ENCODE peak calls at places on chromosomes 4 and X, in five cellular contexts. K is CD8-positive, alpha-beta T cell; I is lung; M is HL-60; H is A549. F is an unnamed sample.

GRCh38 chrX:139429913-139430312 is 100.6 kb upstream of the F9 start:
- DNase-seq in K (no peak), I (no peak), M (no peak), H (peak), F (no peak)

GRCh38 chr4:30726090-30726668 is 6.0 kb downstream of the PCDH7 start:
- DNase-seq in K (no peak), I (no peak), M (no peak), H (no peak), F (no peak)

GRCh38 chr4:48369248-48369647 is 27.9 kb downstream of the SLAIN2 start:
- DNase-seq in K (no peak), I (no peak), M (no peak), H (no peak), F (no peak)

GRCh38 chr4:146146918-146147317 is 28.6 kb upstream of the LSM6 start:
- DNase-seq in K (no peak), I (no peak), M (no peak), H (no peak), F (no peak)

GRCh38 chrX:3545901-3546300 is 167.5 kb downstream of the PRKX start:
- DNase-seq in K (no peak), I (no peak), M (no peak), H (no peak), F (no peak)

GRCh38 chr4:4260185-4260751 is 12.2 kb upstream of the TMEM128 start:
- DNase-seq in K (no peak), I (no peak), M (no peak), H (peak), F (no peak)

GRCh38 chr4:174461438-174462106 is 60.7 kb downstream of the HPGD start:
- DNase-seq in K (no peak), I (no peak), M (no peak), H (peak), F (no peak)

GRCh38 chrX:21645437-21646220 is 12.5 kb downstream of the KLHL34 start:
- DNase-seq in K (no peak), I (no peak), M (no peak), H (no peak), F (no peak)

GRCh38 chr4:186067757-186068385 is 1.1 kb upstream of the TLR3 start:
- DNase-seq in K (no peak), I (peak), M (no peak), H (peak), F (peak)

GRCh38 chr4:16852168-16852567 is 46.3 kb downstream of the LDB2 start:
- DNase-seq in K (no peak), I (no peak), M (no peak), H (no peak), F (no peak)

GRCh38 chrX:97547873-97548578 is 664.3 kb downstream of the RPA4 start:
- DNase-seq in K (no peak), I (no peak), M (no peak), H (no peak), F (no peak)

GRCh38 chr4:168589154-168589553 is 92.3 kb downstream of the PALLD start:
- DNase-seq in K (no peak), I (no peak), M (no peak), H (peak), F (no peak)

DNA sequence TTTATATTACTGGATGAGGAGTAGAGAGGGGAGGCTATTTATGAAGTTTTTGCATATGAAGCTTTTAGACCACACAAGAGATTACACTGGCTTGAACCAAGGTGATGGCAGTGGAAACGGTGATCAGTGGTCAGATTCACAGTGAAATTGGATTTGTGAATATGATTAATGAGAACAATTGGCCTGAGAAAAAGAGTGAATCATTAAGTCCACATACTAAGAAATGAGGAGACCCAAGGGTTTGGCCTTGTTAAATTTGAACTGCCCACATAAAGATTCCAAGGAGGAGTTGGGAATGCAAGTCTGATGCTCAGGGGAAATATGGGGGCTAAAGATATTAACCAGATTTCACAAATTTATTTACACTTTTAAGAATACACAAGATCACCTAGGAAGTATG is 155.3 kb upstream of the ADGRL3 start:
- DNase-seq in K (no peak), I (no peak), M (no peak), H (no peak), F (no peak)
- H3K4me3 ChIP-seq in K (no peak), I (no peak), M (no peak), H (no peak), F (no peak)

GRCh38 chr4:38671594-38671943 is 7.6 kb downstream of the KLF3 start:
- DNase-seq in K (no peak), I (no peak), M (no peak), H (no peak), F (no peak)

GRCh38 chr4:38672247-38673071 is 8.5 kb downstream of the KLF3 start:
- DNase-seq in K (no peak), I (no peak), M (no peak), H (peak), F (no peak)

GRCh38 chr4:38670061-38670894 is 6.3 kb downstream of the KLF3 start:
- DNase-seq in K (no peak), I (no peak), M (no peak), H (no peak), F (no peak)

GRCh38 chr4:38669233-38669632 is 5.2 kb downstream of the KLF3 start:
- DNase-seq in K (no peak), I (no peak), M (no peak), H (no peak), F (no peak)

GRCh38 chr4:38670939-38671593 is 7.1 kb downstream of the KLF3 start:
- DNase-seq in K (no peak), I (peak), M (no peak), H (no peak), F (no peak)
- H3K4me3 ChIP-seq in K (peak), I (no peak), M (no peak), H (no peak), F (peak)

DNA sequence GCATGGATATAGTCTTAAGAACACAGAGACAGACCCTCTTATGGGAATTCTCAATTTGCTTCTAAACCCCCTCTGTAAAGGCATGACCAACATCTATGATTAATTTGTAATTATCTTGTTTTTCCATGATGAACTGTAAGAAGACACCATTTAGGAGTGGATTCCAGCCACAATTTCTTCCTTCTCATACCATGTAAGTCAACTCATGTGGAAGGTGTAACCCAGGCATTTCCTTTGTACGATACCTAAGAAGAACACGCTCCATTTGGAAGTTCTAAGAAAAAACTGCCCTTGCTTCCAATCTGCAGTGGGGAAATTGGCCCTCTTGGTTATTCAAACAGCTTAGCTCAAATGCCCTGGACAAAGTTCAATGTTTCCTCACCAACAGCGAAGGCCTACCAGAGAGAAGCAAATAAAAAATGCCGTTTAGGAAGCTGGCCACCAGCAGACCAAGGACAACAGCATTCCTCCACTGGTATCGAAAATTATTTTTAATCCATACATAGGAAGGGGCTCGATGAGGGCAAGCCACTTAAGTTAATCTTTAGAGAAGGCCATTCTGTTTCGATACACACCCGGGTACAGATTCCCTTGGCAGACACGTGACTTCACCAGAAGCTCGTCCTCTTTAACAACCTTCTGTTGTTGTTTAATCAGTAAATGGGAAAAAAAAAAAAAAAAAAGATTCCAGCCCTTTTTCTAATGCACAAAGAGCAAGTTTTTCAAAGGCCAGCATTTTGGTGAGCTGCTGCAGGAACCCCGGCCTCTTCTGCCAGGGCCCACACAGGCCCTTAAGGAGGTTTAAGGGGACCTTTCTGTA is 2.6 kb downstream of the DHRSX start:
- DNase-seq in K (no peak), I (no peak), M (no peak), H (peak), F (no peak)
- H3K4me3 ChIP-seq in K (no peak), I (no peak), M (no peak), H (peak), F (peak)

GRCh38 chr4:163344147-163345050 is 707 bp downstream of the NPY5R start:
- DNase-seq in K (no peak), I (no peak), M (no peak), H (no peak), F (no peak)

DNA sequence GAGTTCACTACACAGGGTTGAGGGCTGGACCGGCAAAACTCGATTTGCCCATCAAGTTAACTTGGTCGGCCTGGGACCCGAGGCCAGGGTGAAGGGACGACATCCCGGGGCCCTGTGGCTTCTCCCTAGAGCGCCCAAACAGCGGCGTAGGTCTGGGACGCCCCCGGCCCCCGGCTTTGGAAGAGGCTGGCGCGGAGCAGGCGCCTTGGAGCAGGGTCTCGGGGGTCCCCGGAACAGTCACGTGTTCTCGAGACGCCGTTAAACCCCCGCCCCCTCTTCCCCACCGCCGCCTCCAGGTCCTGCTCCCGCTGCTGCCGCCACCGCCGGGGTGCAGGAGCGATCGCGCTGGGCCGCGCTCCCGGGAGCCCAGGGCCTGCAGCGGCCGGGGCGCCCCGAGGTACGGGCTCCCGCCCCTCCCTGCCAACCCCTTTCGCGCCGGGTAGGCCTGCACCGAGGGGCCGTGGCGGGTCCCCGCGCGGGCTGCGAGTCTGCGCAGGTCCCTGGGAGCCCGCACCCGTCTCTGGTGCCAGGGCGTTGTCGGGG is at the start of gene NPY5R:
- DNase-seq in K (no peak), I (no peak), M (no peak), H (no peak), F (no peak)
- H3K4me3 ChIP-seq in K (no peak), I (peak), M (no peak), H (peak), F (peak)

DNA sequence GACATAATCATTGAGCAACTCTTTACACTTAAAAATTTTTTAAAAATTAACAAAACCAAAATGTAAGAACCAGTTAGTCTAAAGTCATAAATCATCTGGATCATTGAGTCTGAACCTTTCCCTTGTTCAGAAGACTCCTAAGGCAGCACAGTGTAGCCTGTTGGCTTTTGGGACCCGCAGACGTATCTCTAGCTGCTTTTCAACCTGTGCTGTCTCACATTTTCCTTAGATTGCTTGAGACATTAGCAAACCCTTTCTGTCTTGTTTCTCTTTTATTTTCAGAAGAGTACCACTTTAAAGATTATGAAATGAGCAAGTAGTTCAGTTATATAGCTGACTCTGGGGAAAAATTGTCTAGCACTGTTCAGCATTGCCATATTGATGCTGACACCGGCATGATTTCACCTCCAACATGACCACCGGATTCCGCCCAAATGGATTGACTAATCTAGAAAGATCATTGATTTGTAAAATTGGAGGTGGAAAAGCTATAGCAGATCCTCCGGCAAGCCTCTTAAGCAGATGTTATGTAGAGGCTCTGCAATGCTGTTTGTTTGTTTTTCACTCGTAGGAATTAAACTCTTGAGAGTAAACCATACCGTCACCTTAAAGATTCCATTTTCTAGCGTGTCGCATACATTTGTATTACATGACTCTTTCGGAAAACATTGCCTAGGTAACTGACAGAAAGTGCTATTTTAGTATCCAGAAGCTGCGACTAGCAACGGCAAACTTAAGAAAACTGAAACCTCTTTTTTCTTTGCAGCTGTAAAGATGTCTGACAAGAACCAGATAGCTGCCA is 9.0 kb downstream of the TCEANC start:
- DNase-seq in K (no peak), I (no peak), M (no peak), H (no peak), F (no peak)
- H3K4me3 ChIP-seq in K (no peak), I (no peak), M (no peak), H (no peak), F (no peak)

GRCh38 chrX:11787564-11787963 is 29.5 kb downstream of the MSL3 start:
- DNase-seq in K (peak), I (peak), M (no peak), H (peak), F (no peak)
- H3K4me3 ChIP-seq in K (peak), I (no peak), M (no peak), H (peak), F (peak)

GRCh38 chrX:19563746-19564145 is 48.4 kb upstream of the MAP3K15 start:
- DNase-seq in K (no peak), I (no peak), M (no peak), H (no peak), F (no peak)
- H3K4me3 ChIP-seq in K (no peak), I (no peak), M (no peak), H (no peak), F (no peak)

GRCh38 chrX:39507617-39508299 is 590.0 kb downstream of the BCOR start:
- DNase-seq in K (no peak), I (no peak), M (no peak), H (no peak), F (no peak)
- H3K4me3 ChIP-seq in K (no peak), I (no peak), M (no peak), H (no peak), F (no peak)

GRCh38 chr4:90318208-90318607 is 191.0 kb downstream of the CCSER1 start:
- DNase-seq in K (no peak), I (no peak), M (no peak), H (peak), F (no peak)
- H3K4me3 ChIP-seq in K (no peak), I (no peak), M (no peak), H (no peak), F (no peak)

DNA sequence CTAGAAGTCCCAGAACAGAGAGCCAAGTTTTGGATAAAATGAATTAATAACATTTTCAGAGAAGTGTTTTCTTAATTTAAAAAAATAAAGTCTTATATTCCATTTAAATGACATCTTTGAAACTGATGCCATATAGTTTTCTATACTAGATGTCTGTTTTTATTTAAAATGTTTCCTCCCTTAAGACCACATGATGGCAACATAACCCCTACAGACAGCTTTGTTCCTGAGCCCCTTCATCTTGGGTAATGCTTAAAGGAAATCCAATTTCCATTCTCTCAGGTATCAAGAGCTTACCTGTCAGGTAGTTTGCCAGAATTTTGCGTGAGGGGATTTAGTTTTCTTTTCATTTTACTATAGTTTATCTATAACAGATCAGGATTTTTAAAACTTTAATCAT is 181.4 kb upstream of the UGT8 start:
- DNase-seq in K (no peak), I (no peak), M (no peak), H (no peak), F (no peak)
- H3K4me3 ChIP-seq in K (no peak), I (no peak), M (no peak), H (no peak), F (no peak)